ENCODE peak calls at places on chromosomes 5 and 9, in five cellular contexts. One of them, this sample, is unnamed.
A peak's percentile ranks its signal among the peaks of the same experiment; 100 is the strongest.

GRCh38 chr9:135566552-135566951 is 5.0 kb downstream of the PAEP start:
- DNase-seq in mammary epithelial cell: peak; percentile 18
- DNase-seq in GM13977: no peak
- DNase-seq in nephron progenitor cell: no peak
- DNase-seq in tibial nerve: no peak
- DNase-seq in this sample: no peak

GRCh38 chr9:19133549-19134345 is 6.5 kb upstream of the PLIN2 start:
- DNase-seq in mammary epithelial cell: no peak
- DNase-seq in tibial nerve: no peak
- DNase-seq in nephron progenitor cell: no peak
- DNase-seq in GM13977: no peak
- DNase-seq in this sample: no peak

GRCh38 chr5:73693573-73694061 is 67.6 kb downstream of the ARHGEF28 start:
- DNase-seq in GM13977: peak; percentile 19
- DNase-seq in mammary epithelial cell: no peak
- DNase-seq in tibial nerve: no peak
- DNase-seq in nephron progenitor cell: no peak
- DNase-seq in this sample: no peak

GRCh38 chr5:68007446-68007845 is 208.1 kb upstream of the PIK3R1 start:
- DNase-seq in nephron progenitor cell: no peak
- DNase-seq in tibial nerve: peak; percentile 28
- DNase-seq in GM13977: no peak
- DNase-seq in mammary epithelial cell: peak; percentile 55
- DNase-seq in this sample: no peak

GRCh38 chr5:52502591-52502990 is 285.1 kb upstream of the ITGA1 start:
- DNase-seq in tibial nerve: no peak
- DNase-seq in mammary epithelial cell: no peak
- DNase-seq in GM13977: no peak
- DNase-seq in nephron progenitor cell: no peak
- DNase-seq in this sample: no peak

GRCh38 chr5:337565-338130 is 16.1 kb downstream of the AHRR start:
- DNase-seq in nephron progenitor cell: no peak
- DNase-seq in GM13977: no peak
- DNase-seq in mammary epithelial cell: peak; percentile 19
- DNase-seq in tibial nerve: no peak
- DNase-seq in this sample: no peak

GRCh38 chr5:75057551-75057950 is 5.2 kb upstream of the GCNT4 start:
- DNase-seq in GM13977: no peak
- DNase-seq in mammary epithelial cell: peak; percentile 24
- DNase-seq in tibial nerve: no peak
- DNase-seq in nephron progenitor cell: no peak
- DNase-seq in this sample: no peak

GRCh38 chr5:165143727-165144210 is 1638.3 kb downstream of the MAT2B start:
- DNase-seq in nephron progenitor cell: peak; percentile 10
- DNase-seq in tibial nerve: no peak
- DNase-seq in mammary epithelial cell: no peak
- DNase-seq in GM13977: no peak
- DNase-seq in this sample: no peak

GRCh38 chr9:131179561-131180219 is 54.3 kb downstream of the NUP214 start:
- DNase-seq in GM13977: peak; percentile 31
- DNase-seq in nephron progenitor cell: no peak
- DNase-seq in tibial nerve: no peak
- DNase-seq in mammary epithelial cell: no peak
- DNase-seq in this sample: no peak

GRCh38 chr5:172798422-172799215 is 27.6 kb upstream of the DUSP1 start:
- DNase-seq in nephron progenitor cell: no peak
- DNase-seq in tibial nerve: no peak
- DNase-seq in mammary epithelial cell: peak; percentile 74
- DNase-seq in GM13977: no peak
- DNase-seq in this sample: no peak

GRCh38 chr5:7793861-7794260 is 57.1 kb downstream of the CFAP90 start:
- DNase-seq in mammary epithelial cell: no peak
- DNase-seq in tibial nerve: no peak
- DNase-seq in GM13977: no peak
- DNase-seq in nephron progenitor cell: no peak
- DNase-seq in this sample: no peak

GRCh38 chr5:95163079-95163478 is 121.8 kb downstream of the MCTP1 start:
- DNase-seq in GM13977: no peak
- DNase-seq in tibial nerve: no peak
- DNase-seq in nephron progenitor cell: no peak
- DNase-seq in mammary epithelial cell: no peak
- DNase-seq in this sample: no peak

GRCh38 chr5:123181394-123181801 is 92.4 kb downstream of the PRDM6 start:
- DNase-seq in mammary epithelial cell: no peak
- DNase-seq in tibial nerve: no peak
- DNase-seq in GM13977: no peak
- DNase-seq in nephron progenitor cell: no peak
- DNase-seq in this sample: no peak

GRCh38 chr9:90964101-90965020 is 162.7 kb downstream of the SYK start:
- DNase-seq in GM13977: peak; percentile 36
- DNase-seq in nephron progenitor cell: peak; percentile 30
- DNase-seq in tibial nerve: no peak
- DNase-seq in mammary epithelial cell: no peak
- DNase-seq in this sample: no peak

GRCh38 chr5:143596500-143596820 is 193.0 kb upstream of the NR3C1 start:
- DNase-seq in mammary epithelial cell: no peak
- DNase-seq in GM13977: no peak
- DNase-seq in nephron progenitor cell: no peak
- DNase-seq in tibial nerve: no peak
- DNase-seq in this sample: no peak

GRCh38 chr5:132456553-132457361 is 33.8 kb downstream of the IRF1 start:
- DNase-seq in nephron progenitor cell: no peak
- DNase-seq in GM13977: peak; percentile 51
- DNase-seq in mammary epithelial cell: no peak
- DNase-seq in tibial nerve: no peak
- DNase-seq in this sample: no peak

GRCh38 chr5:91018712-91019371 is 364.3 kb downstream of the ARRDC3 start:
- DNase-seq in GM13977: no peak
- DNase-seq in tibial nerve: no peak
- DNase-seq in mammary epithelial cell: no peak
- DNase-seq in nephron progenitor cell: no peak
- DNase-seq in this sample: no peak

GRCh38 chr9:306907-307306 is 92.2 kb downstream of the DOCK8 start:
- DNase-seq in tibial nerve: no peak
- DNase-seq in nephron progenitor cell: no peak
- DNase-seq in GM13977: no peak
- DNase-seq in mammary epithelial cell: no peak
- DNase-seq in this sample: no peak

GRCh38 chr9:33132249-33132772 is 34.8 kb downstream of the B4GALT1 start:
- DNase-seq in GM13977: no peak
- DNase-seq in nephron progenitor cell: no peak
- DNase-seq in tibial nerve: no peak
- DNase-seq in mammary epithelial cell: peak; percentile 81
- DNase-seq in this sample: no peak

GRCh38 chr5:134249469-134250379 is 23.9 kb upstream of the PPP2CA start:
- DNase-seq in mammary epithelial cell: no peak
- DNase-seq in tibial nerve: no peak
- DNase-seq in GM13977: no peak
- DNase-seq in nephron progenitor cell: no peak
- DNase-seq in this sample: no peak

GRCh38 chr9:16030513-16031185 is 477.8 kb downstream of the CCDC171 start:
- DNase-seq in tibial nerve: no peak
- DNase-seq in nephron progenitor cell: no peak
- DNase-seq in GM13977: peak; percentile 42
- DNase-seq in mammary epithelial cell: peak; percentile 91
- DNase-seq in this sample: no peak

GRCh38 chr9:34810187-34810524 is 100.2 kb upstream of the CCL21 start:
- DNase-seq in nephron progenitor cell: no peak
- DNase-seq in mammary epithelial cell: no peak
- DNase-seq in tibial nerve: no peak
- DNase-seq in GM13977: no peak
- DNase-seq in this sample: no peak

GRCh38 chr9:34809504-34810186 is 99.7 kb upstream of the CCL21 start:
- DNase-seq in GM13977: peak; percentile 25
- DNase-seq in nephron progenitor cell: peak; percentile 42
- DNase-seq in tibial nerve: no peak
- DNase-seq in mammary epithelial cell: peak; percentile 9
- DNase-seq in this sample: no peak
- TF ChIP-seq CTCF in GM13977: no peak
- TF ChIP-seq CTCF in nephron progenitor cell: peak; percentile 18
- TF ChIP-seq CTCF in tibial nerve: no peak
- TF ChIP-seq CTCF in mammary epithelial cell: peak; percentile 56
- TF ChIP-seq CTCF in this sample: no peak

GRCh38 chr9:121199921-121200320 is 1.7 kb downstream of the RAB14 start:
- DNase-seq in mammary epithelial cell: peak; percentile 39
- DNase-seq in tibial nerve: no peak
- DNase-seq in nephron progenitor cell: no peak
- DNase-seq in GM13977: no peak
- DNase-seq in this sample: no peak

GRCh38 chr9:121196389-121196788 is 5.3 kb downstream of the RAB14 start:
- DNase-seq in tibial nerve: no peak
- DNase-seq in GM13977: no peak
- DNase-seq in mammary epithelial cell: peak; percentile 20
- DNase-seq in nephron progenitor cell: no peak
- DNase-seq in this sample: no peak

GRCh38 chr9:121194730-121195129 is 6.9 kb downstream of the RAB14 start:
- DNase-seq in tibial nerve: no peak
- DNase-seq in nephron progenitor cell: no peak
- DNase-seq in GM13977: no peak
- DNase-seq in mammary epithelial cell: peak; percentile 85
- DNase-seq in this sample: no peak

GRCh38 chr9:121198512-121199042 is 3.1 kb downstream of the RAB14 start:
- DNase-seq in GM13977: no peak
- DNase-seq in nephron progenitor cell: no peak
- DNase-seq in mammary epithelial cell: no peak
- DNase-seq in tibial nerve: no peak
- DNase-seq in this sample: no peak

GRCh38 chr9:121197135-121197534 is 4.5 kb downstream of the RAB14 start:
- DNase-seq in GM13977: no peak
- DNase-seq in mammary epithelial cell: no peak
- DNase-seq in nephron progenitor cell: no peak
- DNase-seq in tibial nerve: no peak
- DNase-seq in this sample: no peak
- TF ChIP-seq CTCF in GM13977: no peak
- TF ChIP-seq CTCF in mammary epithelial cell: peak; percentile 28
- TF ChIP-seq CTCF in nephron progenitor cell: no peak
- TF ChIP-seq CTCF in tibial nerve: no peak
- TF ChIP-seq CTCF in this sample: no peak

GRCh38 chr9:87181670-87182069 is 234.4 kb upstream of the GAS1 start:
- DNase-seq in tibial nerve: no peak
- DNase-seq in GM13977: peak; percentile 17
- DNase-seq in mammary epithelial cell: no peak
- DNase-seq in nephron progenitor cell: no peak
- DNase-seq in this sample: no peak
- TF ChIP-seq CTCF in tibial nerve: no peak
- TF ChIP-seq CTCF in GM13977: no peak
- TF ChIP-seq CTCF in mammary epithelial cell: no peak
- TF ChIP-seq CTCF in nephron progenitor cell: no peak
- TF ChIP-seq CTCF in this sample: no peak

DNA sequence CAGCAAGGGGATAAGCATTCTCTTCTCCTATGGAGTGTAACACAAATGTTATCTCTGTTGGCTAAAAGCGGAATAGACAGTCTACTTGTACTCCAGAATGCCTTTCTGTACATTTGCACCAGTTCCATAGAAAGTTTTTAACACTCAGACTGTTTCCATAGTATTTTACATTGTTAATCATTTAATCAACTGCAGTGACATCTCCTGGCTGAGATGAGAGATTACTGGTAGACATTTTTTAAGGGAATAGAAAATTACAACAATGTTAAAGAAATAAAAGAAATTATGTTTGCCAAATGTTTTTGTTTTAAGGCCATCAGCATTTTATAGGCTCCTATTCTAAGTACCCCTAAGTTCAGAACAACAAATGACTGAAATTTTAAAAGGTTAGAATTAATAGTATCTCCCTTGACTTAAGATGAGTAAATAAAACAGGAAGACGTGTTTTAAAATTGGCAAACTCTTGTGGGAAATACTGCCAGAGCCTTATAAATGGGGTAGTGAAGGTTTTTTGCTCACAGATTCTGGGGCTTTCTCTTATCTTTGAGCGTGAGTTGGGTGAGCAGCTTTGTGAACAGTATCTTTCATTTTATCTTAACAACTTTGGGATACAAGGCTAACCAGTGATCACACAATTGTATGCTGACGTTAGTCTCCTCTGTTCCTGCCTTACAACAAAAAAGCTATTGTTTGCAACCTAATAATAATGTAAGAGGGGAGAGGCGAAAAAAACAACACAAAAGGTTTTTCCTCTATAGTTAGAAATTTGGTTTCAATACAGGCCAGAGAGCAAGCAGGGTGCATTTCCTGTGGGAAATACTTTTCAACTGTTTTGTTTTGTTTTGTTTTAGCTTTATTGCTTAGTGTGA is 294.4 kb downstream of the FBXL7 start:
- DNase-seq in GM13977: no peak
- DNase-seq in mammary epithelial cell: no peak
- DNase-seq in tibial nerve: no peak
- DNase-seq in nephron progenitor cell: no peak
- DNase-seq in this sample: no peak
- TF ChIP-seq CTCF in GM13977: peak; percentile 7
- TF ChIP-seq CTCF in mammary epithelial cell: no peak
- TF ChIP-seq CTCF in tibial nerve: peak; percentile 38
- TF ChIP-seq CTCF in nephron progenitor cell: no peak
- TF ChIP-seq CTCF in this sample: peak; percentile 27

DNA sequence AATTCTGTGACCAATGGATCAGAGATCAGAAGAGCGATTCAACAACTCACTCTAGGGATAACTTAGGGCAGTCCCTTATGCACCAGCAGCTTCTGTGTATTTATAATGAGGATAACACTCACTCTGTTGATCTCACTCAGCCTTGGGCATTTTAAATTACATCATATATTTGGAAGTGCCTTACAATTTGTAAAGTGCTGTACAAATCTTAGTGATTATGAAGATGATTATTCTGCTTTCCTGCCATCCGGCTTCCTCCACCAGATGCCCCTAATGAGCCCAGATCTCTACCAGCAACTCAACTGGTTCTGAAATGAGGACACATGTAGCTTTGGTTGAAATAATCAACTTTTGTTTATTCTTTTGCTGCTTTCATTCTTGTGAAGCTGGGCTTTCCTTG is 105.3 kb downstream of the PCSK1 start:
- DNase-seq in GM13977: no peak
- DNase-seq in mammary epithelial cell: no peak
- DNase-seq in nephron progenitor cell: no peak
- DNase-seq in tibial nerve: no peak
- DNase-seq in this sample: no peak
- TF ChIP-seq CTCF in GM13977: no peak
- TF ChIP-seq CTCF in mammary epithelial cell: peak; percentile 9
- TF ChIP-seq CTCF in nephron progenitor cell: no peak
- TF ChIP-seq CTCF in tibial nerve: no peak
- TF ChIP-seq CTCF in this sample: no peak

This sample was measured in D721Med.